ENCODE peak calls at places on chromosomes 13 and 19, in nine cellular contexts. N is Calu3; Q is cardiac fibroblast; H is left cardiac atrium; S is activated T-helper 1 cell treated with Interleukin-2 at 50 U/mL for 16 hours; I is psoas muscle; L is NCI-H1048; U is AG10803; V is activated effector memory CD4-positive, alpha-beta T cell treated with anti-CD3 and anti-CD28 coated beads, Interleukin-2, amount 50 U/mL, for 16 hours. D is an unnamed sample.

GRCh38 chr13:57653229-57653994 is 21.9 kb downstream of the PCDH17 start:
- DNase-seq in N (no peak), Q (no peak), H (no peak), S (no peak), I (no peak), L (no peak), U (no peak), V (no peak), D (no peak)

GRCh38 chr13:109541081-109541480 is 245.3 kb downstream of the IRS2 start:
- DNase-seq in N (no peak), Q (no peak), H (no peak), S (no peak), I (no peak), L (no peak), U (no peak), V (no peak), D (no peak)

GRCh38 chr19:13834308-13834790 is 39.1 kb downstream of the ZSWIM4 start:
- DNase-seq in N (no peak), Q (peak; percentile 76), H (no peak), S (no peak), I (no peak), L (no peak), U (peak; percentile 65), V (no peak), D (peak; percentile 40)

GRCh38 chr19:44614313-44614712 is 950 bp downstream of the IGSF23 start:
- DNase-seq in N (no peak), Q (no peak), H (no peak), S (no peak), I (no peak), L (no peak), U (no peak), V (no peak), D (no peak)

GRCh38 chr19:4832776-4833175 is 1.3 kb upstream of the TICAM1 start:
- DNase-seq in N (no peak), Q (no peak), H (no peak), S (no peak), I (no peak), L (no peak), U (no peak), V (no peak), D (no peak)

GRCh38 chr13:98447881-98448641 is 128.8 kb downstream of the STK24 start:
- DNase-seq in N (no peak), Q (peak; percentile 33), H (peak; percentile 64), S (no peak), I (no peak), L (no peak), U (peak; percentile 43), V (peak; percentile 72), D (peak; percentile 23)

GRCh38 chr13:26220575-26220974 is 1.5 kb downstream of the RNF6 start:
- DNase-seq in N (no peak), Q (peak; percentile 68), H (no peak), S (no peak), I (no peak), L (no peak), U (peak; percentile 27), V (no peak), D (peak; percentile 10)

GRCh38 chr19:44582581-44583265 is 30.6 kb upstream of the IGSF23 start:
- DNase-seq in N (peak; percentile 63), Q (peak; percentile 56), H (peak; percentile 49), S (no peak), I (peak; percentile 17), L (no peak), U (no peak), V (no peak), D (no peak)

GRCh38 chr19:42224940-42225717 is 5.0 kb downstream of the ZNF526 start:
- DNase-seq in N (no peak), Q (no peak), H (no peak), S (no peak), I (no peak), L (no peak), U (no peak), V (no peak), D (no peak)

GRCh38 chr19:4391701-4392543 is 8.4 kb downstream of the SH3GL1 start:
- DNase-seq in N (no peak), Q (peak; percentile 90), H (peak; percentile 76), S (no peak), I (peak; percentile 67), L (no peak), U (peak; percentile 72), V (no peak), D (peak; percentile 73)

GRCh38 chr13:88217372-88217771 is 546.2 kb downstream of the SLITRK5 start:
- DNase-seq in N (no peak), Q (no peak), H (no peak), S (no peak), I (no peak), L (no peak), U (no peak), V (no peak), D (no peak)

GRCh38 chr19:10260141-10260584 is 8.1 kb downstream of the MRPL4 start:
- DNase-seq in N (peak; percentile 67), Q (no peak), H (no peak), S (no peak), I (no peak), L (no peak), U (no peak), V (peak; percentile 88), D (no peak)

GRCh38 chr19:1383311-1384084 is at the start of gene NDUFS7:
- DNase-seq in N (peak; percentile 88), Q (peak; percentile 95), H (peak; percentile 89), S (peak; percentile 93), I (peak; percentile 90), L (peak; percentile 80), U (peak; percentile 94), V (peak; percentile 98), D (peak; percentile 94)

GRCh38 chr13:29567411-29567810 is 28.1 kb downstream of the SLC7A1 start:
- DNase-seq in N (no peak), Q (no peak), H (no peak), S (no peak), I (no peak), L (no peak), U (no peak), V (no peak), D (no peak)

GRCh38 chr13:114025432-114026127 is 51.7 kb upstream of the C13orf46 start:
- DNase-seq in N (no peak), Q (peak; percentile 46), H (peak; percentile 25), S (no peak), I (peak; percentile 14), L (no peak), U (peak; percentile 75), V (no peak), D (peak; percentile 77)

GRCh38 chr19:31350693-31351211 is 1.5 kb upstream of the TSHZ3 start:
- DNase-seq in N (no peak), Q (peak; percentile 48), H (peak; percentile 64), S (no peak), I (peak; percentile 67), L (no peak), U (peak; percentile 57), V (peak; percentile 70), D (peak; percentile 59)

GRCh38 chr19:35468637-35469036 is 20.6 kb downstream of the FFAR2 start:
- DNase-seq in N (peak; percentile 70), Q (peak; percentile 38), H (peak; percentile 51), S (peak; percentile 38), I (no peak), L (no peak), U (peak; percentile 25), V (peak; percentile 86), D (peak; percentile 11)

GRCh38 chr13:112879283-112879833 is 89.7 kb upstream of the MCF2L start:
- DNase-seq in N (no peak), Q (peak; percentile 9), H (peak; percentile 18), S (no peak), I (no peak), L (no peak), U (peak; percentile 20), V (peak; percentile 34), D (peak; percentile 39)

GRCh38 chr13:75934889-75935288 is 298.8 kb downstream of the LMO7 start:
- DNase-seq in N (no peak), Q (peak; percentile 48), H (no peak), S (no peak), I (no peak), L (no peak), U (peak; percentile 23), V (no peak), D (peak; percentile 17)